ENCODE peak calls at places on chromosomes 1 and 21, in six cellular contexts. One of them, this sample, is unnamed.

GRCh38 chr1:22790232-22791008 is 79.8 kb downstream of the EPHB2 start:
- DNase-seq in left cardiac atrium: peak; percentile 47
- DNase-seq in AG08395: no peak
- DNase-seq in astrocyte: no peak
- DNase-seq in naive thymus-derived CD4-positive, alpha-beta T cell: no peak
- DNase-seq in Right ventricle myocardium superior: peak; percentile 73
- DNase-seq in this sample: peak; percentile 66

GRCh38 chr1:234778215-234779159 is 168.5 kb upstream of the IRF2BP2 start:
- DNase-seq in left cardiac atrium: no peak
- DNase-seq in AG08395: peak; percentile 9
- DNase-seq in astrocyte: no peak
- DNase-seq in naive thymus-derived CD4-positive, alpha-beta T cell: peak; percentile 22
- DNase-seq in Right ventricle myocardium superior: peak; percentile 51
- DNase-seq in this sample: no peak

GRCh38 chr1:25677193-25677773 is 60.7 kb downstream of the MAN1C1 start:
- DNase-seq in left cardiac atrium: no peak
- DNase-seq in AG08395: no peak
- DNase-seq in astrocyte: no peak
- DNase-seq in naive thymus-derived CD4-positive, alpha-beta T cell: peak; percentile 62
- DNase-seq in Right ventricle myocardium superior: no peak
- DNase-seq in this sample: no peak

GRCh38 chr21:40158356-40158755 is 291.1 kb downstream of the PCP4 start:
- DNase-seq in left cardiac atrium: no peak
- DNase-seq in AG08395: no peak
- DNase-seq in astrocyte: no peak
- DNase-seq in naive thymus-derived CD4-positive, alpha-beta T cell: no peak
- DNase-seq in Right ventricle myocardium superior: no peak
- DNase-seq in this sample: no peak

GRCh38 chr1:36425791-36426190 is 24.5 kb downstream of the OSCP1 start:
- DNase-seq in left cardiac atrium: no peak
- DNase-seq in AG08395: no peak
- DNase-seq in astrocyte: no peak
- DNase-seq in naive thymus-derived CD4-positive, alpha-beta T cell: no peak
- DNase-seq in Right ventricle myocardium superior: no peak
- DNase-seq in this sample: no peak

GRCh38 chr1:184753608-184754478 is 815 bp downstream of the EDEM3 start:
- DNase-seq in left cardiac atrium: peak; percentile 50
- DNase-seq in AG08395: no peak
- DNase-seq in astrocyte: peak; percentile 31
- DNase-seq in naive thymus-derived CD4-positive, alpha-beta T cell: peak; percentile 17
- DNase-seq in Right ventricle myocardium superior: peak; percentile 62
- DNase-seq in this sample: peak; percentile 66

GRCh38 chr1:223095870-223096269 is 47.2 kb downstream of the TLR5 start:
- DNase-seq in left cardiac atrium: no peak
- DNase-seq in AG08395: no peak
- DNase-seq in astrocyte: no peak
- DNase-seq in naive thymus-derived CD4-positive, alpha-beta T cell: no peak
- DNase-seq in Right ventricle myocardium superior: no peak
- DNase-seq in this sample: no peak

GRCh38 chr1:199279872-199280649 is 641.2 kb downstream of the PTPRC start:
- DNase-seq in left cardiac atrium: no peak
- DNase-seq in AG08395: peak; percentile 37
- DNase-seq in astrocyte: no peak
- DNase-seq in naive thymus-derived CD4-positive, alpha-beta T cell: no peak
- DNase-seq in Right ventricle myocardium superior: no peak
- DNase-seq in this sample: no peak

GRCh38 chr1:3417082-3417728 is 37.3 kb upstream of the ARHGEF16 start:
- DNase-seq in left cardiac atrium: no peak
- DNase-seq in AG08395: no peak
- DNase-seq in astrocyte: no peak
- DNase-seq in naive thymus-derived CD4-positive, alpha-beta T cell: no peak
- DNase-seq in Right ventricle myocardium superior: no peak
- DNase-seq in this sample: no peak

GRCh38 chr1:19764848-19765247 is 34.9 kb downstream of the TMCO4 start:
- DNase-seq in left cardiac atrium: no peak
- DNase-seq in AG08395: no peak
- DNase-seq in astrocyte: peak; percentile 80
- DNase-seq in naive thymus-derived CD4-positive, alpha-beta T cell: no peak
- DNase-seq in Right ventricle myocardium superior: no peak
- DNase-seq in this sample: no peak

GRCh38 chr1:109509176-109510134 is at the start of gene AMIGO1:
- DNase-seq in left cardiac atrium: peak; percentile 78
- DNase-seq in AG08395: peak; percentile 78
- DNase-seq in astrocyte: no peak
- DNase-seq in naive thymus-derived CD4-positive, alpha-beta T cell: peak; percentile 71
- DNase-seq in Right ventricle myocardium superior: peak; percentile 84
- DNase-seq in this sample: peak; percentile 86

GRCh38 chr1:159177273-159177907 is 6.0 kb downstream of the CADM3 start:
- DNase-seq in left cardiac atrium: no peak
- DNase-seq in AG08395: peak; percentile 64
- DNase-seq in astrocyte: peak; percentile 59
- DNase-seq in naive thymus-derived CD4-positive, alpha-beta T cell: peak; percentile 13
- DNase-seq in Right ventricle myocardium superior: no peak
- DNase-seq in this sample: no peak

GRCh38 chr1:90964444-90965035 is 57.3 kb downstream of the ZNF644 start:
- DNase-seq in left cardiac atrium: no peak
- DNase-seq in AG08395: no peak
- DNase-seq in astrocyte: peak; percentile 5
- DNase-seq in naive thymus-derived CD4-positive, alpha-beta T cell: peak; percentile 9
- DNase-seq in Right ventricle myocardium superior: no peak
- DNase-seq in this sample: no peak

GRCh38 chr21:45532826-45533730 is 9.2 kb downstream of the SLC19A1 start:
- DNase-seq in left cardiac atrium: peak; percentile 20
- DNase-seq in AG08395: no peak
- DNase-seq in astrocyte: no peak
- DNase-seq in naive thymus-derived CD4-positive, alpha-beta T cell: no peak
- DNase-seq in Right ventricle myocardium superior: peak; percentile 43
- DNase-seq in this sample: peak; percentile 32

GRCh38 chr1:84780000-84780716 is 89.9 kb upstream of the SSX2IP start:
- DNase-seq in left cardiac atrium: no peak
- DNase-seq in AG08395: peak; percentile 54
- DNase-seq in astrocyte: no peak
- DNase-seq in naive thymus-derived CD4-positive, alpha-beta T cell: peak; percentile 16
- DNase-seq in Right ventricle myocardium superior: no peak
- DNase-seq in this sample: no peak

GRCh38 chr1:26212726-26213125 is 21.3 kb upstream of the CEP85 start:
- DNase-seq in left cardiac atrium: no peak
- DNase-seq in AG08395: no peak
- DNase-seq in astrocyte: no peak
- DNase-seq in naive thymus-derived CD4-positive, alpha-beta T cell: no peak
- DNase-seq in Right ventricle myocardium superior: no peak
- DNase-seq in this sample: no peak

This sample was measured in left ventricle myocardium superior.